ENCODE peak calls at places on chromosomes 11 and 22, in four cellular contexts. I, V, L and S are unnamed samples.

GRCh38 chr22:28027453-28028448 is 108.7 kb upstream of the PITPNB start:
- DNase-seq in I (no peak), V (no peak), L (no peak), S (peak; percentile 84)

GRCh38 chr11:105838668-105839403 is 183.2 kb downstream of the MSANTD4 start:
- DNase-seq in V (no peak), I (peak; percentile 1), L (no peak), S (no peak)

GRCh38 chr11:44979536-44980399 is 29.1 kb upstream of the TP53I11 start:
- DNase-seq in L (peak; percentile 66), I (no peak), V (peak; percentile 72), S (peak; percentile 81)

GRCh38 chr22:44209343-44209742 is 28.6 kb downstream of the PARVG start:
- DNase-seq in I (no peak), V (no peak), L (no peak), S (no peak)

GRCh38 chr22:39309881-39310714 is 9.3 kb downstream of the RPL3 start:
- DNase-seq in I (peak; percentile 31), V (no peak), L (no peak), S (no peak)

GRCh38 chr11:77071077-77071476 is 4.3 kb downstream of the CAPN5 start:
- DNase-seq in I (no peak), V (no peak), L (no peak), S (no peak)

GRCh38 chr11:86214710-86215109 is 29.8 kb upstream of the EED start:
- DNase-seq in V (no peak), L (no peak), I (no peak), S (no peak)

GRCh38 chr22:29245626-29246385 is 22.0 kb downstream of the RHBDD3 start:
- DNase-seq in L (peak; percentile 50), V (peak; percentile 64), I (peak; percentile 78), S (peak; percentile 49)